ENCODE peak calls at places on chromosomes 13 and 19, in ten cellular contexts. E is AG09319, Q is A549, Y is AG04450, F is mucosa of descending colon, W is GM13976, U is K562, H is endothelial cell, D is retinal pigment epithelial cell, R is nephron progenitor cell. I is an unnamed sample.

GRCh38 chr13:43019811-43020210 is 3.6 kb upstream of the DNAJC15 start:
- DNase-seq in E (no peak), Q (no peak), Y (no peak), F (no peak), W (no peak), U (no peak), H (no peak), D (no peak), R (no peak), I (peak; percentile 37)

GRCh38 chr19:45558399-45558878 is 26.2 kb downstream of the OPA3 start:
- DNase-seq in E (no peak), Q (peak; percentile 81), Y (no peak), F (peak; percentile 74), W (peak; percentile 88), U (peak; percentile 86), H (peak; percentile 74), D (no peak), R (peak; percentile 60), I (peak; percentile 43)

GRCh38 chr19:21164541-21164940 is 22.7 kb downstream of the ZNF431 start:
- DNase-seq in E (no peak), Q (no peak), Y (no peak), F (no peak), W (no peak), U (no peak), H (no peak), D (no peak), R (no peak), I (no peak)

GRCh38 chr13:40348096-40348679 is 318.3 kb downstream of the FOXO1 start:
- DNase-seq in E (no peak), Q (no peak), Y (no peak), F (no peak), W (no peak), U (no peak), H (no peak), D (no peak), R (no peak), I (no peak)

GRCh38 chr13:101489635-101490034 is 37.2 kb downstream of the ITGBL1 start:
- DNase-seq in E (no peak), Q (no peak), Y (no peak), F (no peak), W (no peak), U (no peak), H (no peak), D (no peak), R (no peak), I (peak; percentile 39)

GRCh38 chr19:9309974-9310446 is 372 bp upstream of the ZNF699 start:
- DNase-seq in E (peak; percentile 68), Q (peak; percentile 73), Y (no peak), F (peak; percentile 91), W (peak; percentile 77), U (peak; percentile 94), H (no peak), D (no peak), R (peak; percentile 89), I (peak; percentile 92)

GRCh38 chr19:33134571-33135041 is 2.7 kb downstream of the WDR88 start:
- DNase-seq in E (no peak), Q (no peak), Y (no peak), F (peak; percentile 15), W (peak; percentile 80), U (peak; percentile 33), H (no peak), D (no peak), R (peak; percentile 37), I (no peak)

GRCh38 chr13:77836423-77836822 is 82.2 kb downstream of the EDNRB start:
- DNase-seq in E (no peak), Q (no peak), Y (no peak), F (no peak), W (no peak), U (no peak), H (no peak), D (no peak), R (no peak), I (no peak)

GRCh38 chr13:29908917-29909755 is 58.7 kb upstream of the UBL3 start:
- DNase-seq in E (no peak), Q (no peak), Y (no peak), F (no peak), W (no peak), U (no peak), H (no peak), D (no peak), R (no peak), I (no peak)

GRCh38 chr19:34184880-34185491 is 12.7 kb downstream of the LSM14A start:
- DNase-seq in E (no peak), Q (no peak), Y (no peak), F (no peak), W (no peak), U (no peak), H (no peak), D (no peak), R (no peak), I (peak; percentile 38)

GRCh38 chr19:4911786-4912672 is 2.7 kb downstream of the UHRF1 start:
- DNase-seq in E (peak; percentile 100), Q (peak; percentile 90), Y (peak; percentile 99), F (peak; percentile 59), W (peak; percentile 77), U (peak; percentile 62), H (peak; percentile 55), D (peak; percentile 95), R (peak; percentile 65), I (peak; percentile 100)

GRCh38 chr19:7326105-7326877 is 22.4 kb upstream of the ARHGEF18 start:
- DNase-seq in E (no peak), Q (no peak), Y (no peak), F (peak; percentile 71), W (peak; percentile 42), U (peak; percentile 55), H (no peak), D (no peak), R (peak; percentile 16), I (peak; percentile 15)
- TF ChIP-seq CTCF in E (peak; percentile 29), Q (peak; percentile 8), Y (peak; percentile 21), F (no peak), W (peak; percentile 42), U (peak; percentile 70), H (peak; percentile 30), D (peak; percentile 41), R (no peak), I (peak; percentile 34)

DNA sequence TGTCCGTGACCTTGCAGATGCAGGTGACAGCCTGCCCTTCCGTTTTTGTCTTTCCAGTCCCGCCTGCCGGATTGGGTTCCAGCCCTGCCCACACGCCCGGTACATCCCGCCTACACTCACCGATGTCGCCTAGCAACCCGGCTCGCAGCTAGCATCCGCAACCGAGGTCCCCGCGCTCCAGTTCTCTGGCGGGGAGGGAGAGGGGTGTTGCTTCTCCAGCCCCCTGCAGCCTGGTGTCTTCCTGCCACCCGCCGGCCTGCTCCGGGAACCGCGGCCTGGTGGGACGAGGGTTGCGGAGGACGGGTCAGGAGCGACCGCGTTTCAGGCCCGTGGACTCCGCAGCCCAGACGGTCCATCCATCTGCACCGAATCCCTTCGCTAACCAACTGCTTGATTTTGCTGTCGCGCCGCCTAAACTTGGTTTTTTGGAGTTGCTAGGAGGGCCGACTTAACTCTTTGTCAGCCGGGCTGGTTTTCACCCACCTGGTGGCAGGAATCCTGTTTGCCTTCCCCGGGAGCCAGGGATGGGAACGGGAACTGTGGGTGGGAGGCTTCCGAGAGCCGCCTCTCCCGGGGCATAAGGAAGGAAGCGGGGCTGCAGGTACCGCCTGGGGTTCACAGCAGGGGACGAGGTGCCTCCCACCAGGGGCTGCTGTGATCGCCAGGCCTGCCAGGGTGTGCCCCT is 15.4 kb upstream of the MATK start:
- DNase-seq in E (no peak), Q (no peak), Y (no peak), F (peak; percentile 24), W (peak; percentile 69), U (no peak), H (peak; percentile 53), D (no peak), R (peak; percentile 70), I (peak; percentile 2)
- TF ChIP-seq CTCF in E (peak; percentile 10), Q (no peak), Y (peak; percentile 49), F (no peak), W (no peak), U (no peak), H (no peak), D (peak; percentile 39), R (no peak), I (peak; percentile 43)

DNA sequence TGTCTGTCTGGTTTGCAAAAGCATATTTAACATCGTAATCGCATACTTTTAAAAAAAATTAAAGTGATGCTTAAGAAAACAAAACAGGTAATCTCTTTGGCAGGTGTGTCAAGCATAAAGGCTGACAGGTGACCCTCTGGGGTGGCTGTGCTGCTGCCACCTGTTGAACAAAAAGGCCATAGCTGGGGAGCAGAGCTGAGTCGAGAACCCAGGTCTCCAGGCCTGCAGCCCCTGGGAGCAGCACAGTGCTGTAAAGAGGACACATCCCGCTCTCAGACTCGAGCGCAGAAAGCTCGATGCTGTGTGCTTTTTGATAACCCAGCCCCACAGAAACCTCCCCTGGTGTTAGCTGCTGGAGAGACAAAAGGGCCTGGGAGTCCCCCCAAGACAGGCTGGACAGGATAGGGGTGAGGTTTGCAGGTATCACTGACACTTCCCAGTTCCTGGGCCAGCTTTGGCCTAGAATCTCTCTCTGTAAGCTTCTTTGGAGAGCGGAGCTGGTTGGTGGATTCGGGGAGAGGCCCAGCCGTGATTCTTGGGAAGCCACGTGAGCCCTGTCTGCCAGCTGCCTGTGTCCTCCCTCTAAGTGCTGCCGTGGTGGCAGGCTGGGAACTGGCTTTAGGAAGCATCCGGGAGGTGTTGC is 66.9 kb downstream of the C13orf42 start:
- DNase-seq in E (no peak), Q (no peak), Y (no peak), F (no peak), W (no peak), U (no peak), H (no peak), D (no peak), R (no peak), I (no peak)
- TF ChIP-seq CTCF in E (no peak), Q (no peak), Y (no peak), F (no peak), W (no peak), U (no peak), H (no peak), D (no peak), R (no peak), I (no peak)

GRCh38 chr19:39568604-39569003 is 28.6 kb upstream of the EID2 start:
- DNase-seq in E (no peak), Q (peak; percentile 27), Y (no peak), F (no peak), W (no peak), U (no peak), H (no peak), D (no peak), R (no peak), I (no peak)
- TF ChIP-seq CTCF in E (no peak), Q (no peak), Y (no peak), F (no peak), W (no peak), U (no peak), H (no peak), D (no peak), R (no peak), I (no peak)

DNA sequence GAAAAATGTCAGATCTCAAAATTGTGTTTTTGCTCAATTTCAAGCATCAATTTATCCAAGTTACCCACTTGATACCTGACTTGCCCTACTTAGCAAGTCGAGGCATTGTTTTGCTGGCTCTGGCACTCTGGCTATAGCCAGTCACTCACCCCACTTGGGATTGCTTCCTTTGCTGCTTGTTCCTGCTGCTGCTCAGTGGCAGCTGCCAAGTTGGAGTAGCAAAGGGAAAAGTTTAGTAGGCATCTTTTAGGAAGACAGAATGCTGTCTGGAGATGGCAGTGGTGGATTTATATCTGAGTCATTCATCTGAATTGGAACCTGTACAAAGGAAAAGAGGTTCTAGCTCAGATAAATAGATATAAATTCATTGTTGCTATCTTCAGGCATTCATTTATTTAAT is 41.2 kb downstream of the PCCA start:
- DNase-seq in E (no peak), Q (no peak), Y (no peak), F (no peak), W (no peak), U (no peak), H (no peak), D (no peak), R (no peak), I (peak; percentile 18)
- TF ChIP-seq CTCF in E (no peak), Q (no peak), Y (no peak), F (no peak), W (no peak), U (no peak), H (no peak), D (no peak), R (no peak), I (no peak)

GRCh38 chr13:41942462-41943094 is 18.3 kb downstream of the VWA8 start:
- DNase-seq in E (no peak), Q (peak; percentile 6), Y (peak; percentile 33), F (no peak), W (no peak), U (peak; percentile 18), H (peak; percentile 28), D (no peak), R (peak; percentile 22), I (peak; percentile 69)
- TF ChIP-seq CTCF in E (peak; percentile 45), Q (peak; percentile 8), Y (peak; percentile 55), F (no peak), W (peak; percentile 37), U (no peak), H (no peak), D (peak; percentile 52), R (no peak), I (peak; percentile 63)